ENCODE peak calls at places on chromosomes 7 and 10, in nine cellular contexts. One of them, this sample, is unnamed.

GRCh38 chr10:3668276-3668960 is 116.6 kb downstream of the KLF6 start:
- DNase-seq in colonic mucosa: peak; percentile 40
- DNase-seq in aorta: no peak
- DNase-seq in CD8-positive, alpha-beta memory T cell: peak; percentile 75
- DNase-seq in MM.1S: no peak
- DNase-seq in upper lobe of left lung: peak; percentile 74
- DNase-seq in psoas muscle: peak; percentile 27
- DNase-seq in IMR-90: peak; percentile 84
- DNase-seq in uterus: peak; percentile 69
- DNase-seq in this sample: no peak

GRCh38 chr7:46315891-46316290 is 394.8 kb upstream of the IGFBP3 start:
- DNase-seq in psoas muscle: no peak
- DNase-seq in aorta: no peak
- DNase-seq in CD8-positive, alpha-beta memory T cell: no peak
- DNase-seq in uterus: no peak
- DNase-seq in MM.1S: no peak
- DNase-seq in upper lobe of left lung: no peak
- DNase-seq in colonic mucosa: no peak
- DNase-seq in IMR-90: peak; percentile 66
- DNase-seq in this sample: no peak

GRCh38 chr7:21169667-21170605 is 257.9 kb upstream of the SP4 start:
- DNase-seq in colonic mucosa: no peak
- DNase-seq in uterus: no peak
- DNase-seq in IMR-90: no peak
- DNase-seq in CD8-positive, alpha-beta memory T cell: no peak
- DNase-seq in MM.1S: no peak
- DNase-seq in aorta: no peak
- DNase-seq in upper lobe of left lung: no peak
- DNase-seq in psoas muscle: no peak
- DNase-seq in this sample: no peak

GRCh38 chr7:120827719-120828118 is 30.2 kb downstream of the TSPAN12 start:
- DNase-seq in colonic mucosa: no peak
- DNase-seq in aorta: no peak
- DNase-seq in CD8-positive, alpha-beta memory T cell: no peak
- DNase-seq in psoas muscle: no peak
- DNase-seq in MM.1S: no peak
- DNase-seq in IMR-90: peak; percentile 7
- DNase-seq in upper lobe of left lung: no peak
- DNase-seq in uterus: no peak
- DNase-seq in this sample: no peak

GRCh38 chr10:23314835-23315239 is 29.8 kb downstream of the C10orf67 start:
- DNase-seq in MM.1S: peak; percentile 71
- DNase-seq in aorta: no peak
- DNase-seq in upper lobe of left lung: no peak
- DNase-seq in IMR-90: peak; percentile 88
- DNase-seq in CD8-positive, alpha-beta memory T cell: peak; percentile 46
- DNase-seq in psoas muscle: no peak
- DNase-seq in uterus: no peak
- DNase-seq in colonic mucosa: peak; percentile 63
- DNase-seq in this sample: no peak

GRCh38 chr7:131250331-131250730 is 77.3 kb upstream of the MKLN1 start:
- DNase-seq in uterus: no peak
- DNase-seq in MM.1S: no peak
- DNase-seq in psoas muscle: no peak
- DNase-seq in IMR-90: peak; percentile 73
- DNase-seq in upper lobe of left lung: no peak
- DNase-seq in aorta: no peak
- DNase-seq in CD8-positive, alpha-beta memory T cell: no peak
- DNase-seq in colonic mucosa: no peak
- DNase-seq in this sample: no peak

GRCh38 chr10:123392182-123392930 is 238.2 kb downstream of the BUB3 start:
- DNase-seq in aorta: no peak
- DNase-seq in MM.1S: no peak
- DNase-seq in uterus: no peak
- DNase-seq in psoas muscle: no peak
- DNase-seq in CD8-positive, alpha-beta memory T cell: no peak
- DNase-seq in colonic mucosa: no peak
- DNase-seq in upper lobe of left lung: no peak
- DNase-seq in IMR-90: no peak
- DNase-seq in this sample: no peak

GRCh38 chr7:24665564-24666294 is 91.5 kb downstream of the GSDME start:
- DNase-seq in upper lobe of left lung: no peak
- DNase-seq in psoas muscle: no peak
- DNase-seq in colonic mucosa: peak; percentile 48
- DNase-seq in IMR-90: peak; percentile 58
- DNase-seq in uterus: peak; percentile 16
- DNase-seq in aorta: no peak
- DNase-seq in CD8-positive, alpha-beta memory T cell: peak; percentile 22
- DNase-seq in MM.1S: peak; percentile 33
- DNase-seq in this sample: no peak

GRCh38 chr7:124031406-124031805 is 1.5 kb downstream of the TMEM229A start:
- DNase-seq in IMR-90: no peak
- DNase-seq in uterus: no peak
- DNase-seq in upper lobe of left lung: no peak
- DNase-seq in psoas muscle: no peak
- DNase-seq in aorta: no peak
- DNase-seq in CD8-positive, alpha-beta memory T cell: no peak
- DNase-seq in MM.1S: no peak
- DNase-seq in colonic mucosa: no peak
- DNase-seq in this sample: no peak

GRCh38 chr7:124033807-124034753 is 1.2 kb upstream of the TMEM229A start:
- DNase-seq in aorta: no peak
- DNase-seq in psoas muscle: no peak
- DNase-seq in uterus: no peak
- DNase-seq in CD8-positive, alpha-beta memory T cell: no peak
- DNase-seq in MM.1S: no peak
- DNase-seq in IMR-90: no peak
- DNase-seq in upper lobe of left lung: no peak
- DNase-seq in colonic mucosa: no peak
- DNase-seq in this sample: no peak

GRCh38 chr7:124033093-124033806 is 383 bp upstream of the TMEM229A start:
- DNase-seq in aorta: peak; percentile 70
- DNase-seq in MM.1S: peak; percentile 28
- DNase-seq in CD8-positive, alpha-beta memory T cell: no peak
- DNase-seq in colonic mucosa: no peak
- DNase-seq in upper lobe of left lung: no peak
- DNase-seq in psoas muscle: peak; percentile 10
- DNase-seq in IMR-90: no peak
- DNase-seq in uterus: peak; percentile 18
- DNase-seq in this sample: peak; percentile 72

GRCh38 chr7:124031919-124032318 is 948 bp downstream of the TMEM229A start:
- DNase-seq in upper lobe of left lung: no peak
- DNase-seq in MM.1S: no peak
- DNase-seq in aorta: no peak
- DNase-seq in CD8-positive, alpha-beta memory T cell: no peak
- DNase-seq in colonic mucosa: no peak
- DNase-seq in uterus: no peak
- DNase-seq in IMR-90: no peak
- DNase-seq in psoas muscle: no peak
- DNase-seq in this sample: no peak

DNA sequence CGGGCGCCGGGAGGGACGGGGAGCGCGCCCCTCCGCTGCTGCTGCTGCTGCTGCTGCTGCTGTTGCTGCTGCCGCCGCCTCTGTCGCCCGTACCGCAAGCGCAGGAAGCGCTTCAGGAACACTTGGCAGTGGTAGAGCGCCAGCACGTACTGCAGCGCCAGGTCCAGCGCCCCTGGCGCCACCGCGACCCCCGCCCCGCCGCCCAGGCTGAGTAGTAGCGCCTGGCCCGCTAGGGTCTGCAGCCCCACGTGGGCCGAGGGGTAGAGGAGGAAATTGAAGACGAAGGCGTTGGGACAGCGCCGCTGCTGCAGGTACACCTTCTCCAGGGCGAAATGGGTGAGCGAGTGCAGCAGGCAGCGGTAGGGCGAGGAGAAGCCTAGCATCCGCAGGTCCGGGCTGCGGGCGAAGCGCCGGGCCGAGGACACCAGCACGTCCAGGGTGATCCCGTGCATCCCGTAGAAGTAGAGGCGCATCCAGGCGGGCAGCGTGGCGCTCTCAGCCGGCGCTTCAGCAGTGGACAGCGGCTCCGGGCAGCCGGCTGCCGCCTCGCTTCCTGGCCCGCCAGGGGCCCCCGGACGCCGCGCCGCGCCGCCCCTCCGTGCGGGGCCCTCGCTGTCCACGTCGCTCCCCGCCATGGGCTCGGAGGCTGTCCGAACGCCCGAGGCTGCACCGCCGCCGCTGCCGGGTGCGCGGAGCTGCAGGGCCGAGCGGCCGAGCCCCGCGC is at the start of gene TMEM229A:
- DNase-seq in uterus: peak; percentile 17
- DNase-seq in IMR-90: peak; percentile 28
- DNase-seq in aorta: peak; percentile 76
- DNase-seq in MM.1S: peak; percentile 49
- DNase-seq in psoas muscle: peak; percentile 23
- DNase-seq in CD8-positive, alpha-beta memory T cell: no peak
- DNase-seq in colonic mucosa: peak; percentile 32
- DNase-seq in upper lobe of left lung: peak; percentile 24
- DNase-seq in this sample: peak; percentile 62
- H3K27ac ChIP-seq in uterus: no peak within 1 kb of the TSS
- H3K27ac ChIP-seq in IMR-90: no peak within 1 kb of the TSS
- H3K27ac ChIP-seq in aorta: no peak within 1 kb of the TSS
- H3K27ac ChIP-seq in MM.1S: no peak within 1 kb of the TSS
- H3K27ac ChIP-seq in psoas muscle: no peak within 1 kb of the TSS
- H3K27ac ChIP-seq in CD8-positive, alpha-beta memory T cell: no peak within 1 kb of the TSS
- H3K27ac ChIP-seq in colonic mucosa: no peak within 1 kb of the TSS
- H3K27ac ChIP-seq in upper lobe of left lung: no peak within 1 kb of the TSS
- H3K27ac ChIP-seq in this sample: peak within 1 kb of the TSS; percentile 98

GRCh38 chr7:139691253-139691781 is 86.5 kb downstream of the HIPK2 start:
- DNase-seq in CD8-positive, alpha-beta memory T cell: no peak
- DNase-seq in upper lobe of left lung: no peak
- DNase-seq in IMR-90: no peak
- DNase-seq in MM.1S: no peak
- DNase-seq in colonic mucosa: peak; percentile 71
- DNase-seq in psoas muscle: peak; percentile 69
- DNase-seq in aorta: no peak
- DNase-seq in uterus: no peak
- DNase-seq in this sample: no peak
- H3K27ac ChIP-seq in CD8-positive, alpha-beta memory T cell: no peak overlapping the region
- H3K27ac ChIP-seq in upper lobe of left lung: no peak overlapping the region
- H3K27ac ChIP-seq in IMR-90: no peak overlapping the region
- H3K27ac ChIP-seq in MM.1S: no peak overlapping the region
- H3K27ac ChIP-seq in colonic mucosa: peak overlapping the region; percentile 52
- H3K27ac ChIP-seq in psoas muscle: peak overlapping the region; percentile 74
- H3K27ac ChIP-seq in aorta: no peak overlapping the region
- H3K27ac ChIP-seq in uterus: no peak overlapping the region
- H3K27ac ChIP-seq in this sample: peak overlapping the region; percentile 24

GRCh38 chr7:37448637-37449331 is at the start of gene ELMO1:
- DNase-seq in MM.1S: peak; percentile 91
- DNase-seq in colonic mucosa: peak; percentile 67
- DNase-seq in IMR-90: peak; percentile 6
- DNase-seq in CD8-positive, alpha-beta memory T cell: peak; percentile 85
- DNase-seq in uterus: peak; percentile 53
- DNase-seq in psoas muscle: peak; percentile 76
- DNase-seq in upper lobe of left lung: peak; percentile 84
- DNase-seq in aorta: peak; percentile 89
- DNase-seq in this sample: no peak

GRCh38 chr7:37446371-37446770 is 2.3 kb downstream of the ELMO1 start:
- DNase-seq in aorta: no peak
- DNase-seq in upper lobe of left lung: peak; percentile 26
- DNase-seq in psoas muscle: no peak
- DNase-seq in MM.1S: no peak
- DNase-seq in colonic mucosa: no peak
- DNase-seq in uterus: no peak
- DNase-seq in IMR-90: no peak
- DNase-seq in CD8-positive, alpha-beta memory T cell: no peak
- DNase-seq in this sample: no peak

GRCh38 chr7:37448057-37448636 is 517 bp downstream of the ELMO1 start:
- DNase-seq in colonic mucosa: no peak
- DNase-seq in CD8-positive, alpha-beta memory T cell: no peak
- DNase-seq in upper lobe of left lung: peak; percentile 46
- DNase-seq in IMR-90: no peak
- DNase-seq in psoas muscle: no peak
- DNase-seq in uterus: peak; percentile 19
- DNase-seq in aorta: peak; percentile 79
- DNase-seq in MM.1S: peak; percentile 26
- DNase-seq in this sample: no peak

GRCh38 chr7:37445064-37445723 is 3.5 kb downstream of the ELMO1 start:
- DNase-seq in CD8-positive, alpha-beta memory T cell: no peak
- DNase-seq in colonic mucosa: no peak
- DNase-seq in aorta: no peak
- DNase-seq in psoas muscle: no peak
- DNase-seq in IMR-90: no peak
- DNase-seq in MM.1S: no peak
- DNase-seq in upper lobe of left lung: no peak
- DNase-seq in uterus: no peak
- DNase-seq in this sample: no peak

DNA sequence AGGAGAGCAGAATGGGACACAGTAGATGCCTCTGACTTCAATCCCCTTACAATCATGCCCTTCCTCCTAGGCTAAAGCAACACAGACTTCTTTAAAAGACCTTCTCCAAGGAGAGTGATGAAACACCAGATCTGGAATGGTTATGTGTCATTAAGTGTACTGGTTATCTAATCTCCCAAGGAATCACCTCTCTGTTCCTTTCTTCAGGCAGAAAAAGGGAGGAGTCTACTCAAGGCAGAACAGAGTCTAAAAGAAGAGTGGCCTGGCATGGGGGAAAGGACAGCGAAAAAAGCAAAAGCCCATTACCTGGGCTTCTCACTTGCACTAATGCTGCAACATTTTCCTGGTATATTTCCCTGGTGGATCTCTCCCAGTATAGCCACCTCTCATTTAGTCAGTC is 2.9 kb downstream of the ELMO1 start:
- DNase-seq in psoas muscle: no peak
- DNase-seq in CD8-positive, alpha-beta memory T cell: no peak
- DNase-seq in upper lobe of left lung: no peak
- DNase-seq in IMR-90: no peak
- DNase-seq in aorta: no peak
- DNase-seq in colonic mucosa: no peak
- DNase-seq in uterus: no peak
- DNase-seq in MM.1S: no peak
- DNase-seq in this sample: no peak
- H3K27ac ChIP-seq in psoas muscle: no peak overlapping the region
- H3K27ac ChIP-seq in CD8-positive, alpha-beta memory T cell: no peak overlapping the region
- H3K27ac ChIP-seq in upper lobe of left lung: peak overlapping the region; percentile 62
- H3K27ac ChIP-seq in IMR-90: no peak overlapping the region
- H3K27ac ChIP-seq in aorta: no peak overlapping the region
- H3K27ac ChIP-seq in colonic mucosa: no peak overlapping the region
- H3K27ac ChIP-seq in uterus: no peak overlapping the region
- H3K27ac ChIP-seq in MM.1S: no peak overlapping the region
- H3K27ac ChIP-seq in this sample: peak overlapping the region; percentile 11

DNA sequence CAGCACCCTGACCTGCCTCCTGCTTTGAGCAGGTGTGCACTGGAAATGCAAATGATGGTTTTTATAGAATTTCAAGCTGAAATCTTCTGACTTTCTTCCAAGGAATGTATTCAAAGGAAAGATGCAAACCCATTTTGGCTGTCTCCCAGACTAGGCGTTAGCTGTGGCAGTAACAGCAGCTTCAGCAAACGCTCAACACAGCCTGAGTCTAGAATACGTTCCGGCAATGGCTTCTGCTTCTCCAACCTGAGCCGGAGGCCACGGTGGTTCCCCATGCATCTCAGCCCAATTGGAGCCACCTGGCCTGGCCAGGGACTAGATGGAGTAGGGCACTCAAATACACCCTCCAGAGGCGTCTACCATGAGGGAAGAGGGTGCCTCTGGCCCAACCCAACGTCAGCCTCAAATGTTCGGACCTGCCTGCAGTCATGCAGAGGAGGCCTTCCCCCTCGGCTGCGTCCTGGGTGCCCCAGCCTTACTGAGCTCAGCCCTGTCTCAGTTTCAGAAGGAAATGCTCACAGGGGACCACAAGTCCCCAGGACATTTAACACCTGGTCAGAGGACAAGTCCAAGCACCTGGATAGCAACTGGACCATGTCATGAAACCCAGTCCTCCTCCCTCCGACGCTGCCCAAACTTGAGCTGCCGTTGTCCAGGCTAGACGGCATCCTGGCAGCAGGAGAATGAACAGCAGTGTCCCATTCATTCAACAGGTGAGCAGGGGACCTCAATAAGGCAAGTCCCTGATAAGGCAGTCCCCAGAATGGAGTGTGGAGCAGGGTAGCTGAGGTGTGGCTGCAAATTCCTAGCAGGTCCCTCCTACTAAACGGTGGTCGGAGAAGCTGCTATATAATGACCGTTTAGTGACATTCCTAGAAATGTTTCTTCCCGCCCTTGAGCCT is 170.1 kb downstream of the PRKAG2 start:
- DNase-seq in upper lobe of left lung: no peak
- DNase-seq in CD8-positive, alpha-beta memory T cell: no peak
- DNase-seq in psoas muscle: no peak
- DNase-seq in IMR-90: peak; percentile 31
- DNase-seq in colonic mucosa: no peak
- DNase-seq in uterus: no peak
- DNase-seq in aorta: no peak
- DNase-seq in MM.1S: no peak
- DNase-seq in this sample: no peak
- H3K27ac ChIP-seq in upper lobe of left lung: no peak overlapping the region
- H3K27ac ChIP-seq in CD8-positive, alpha-beta memory T cell: no peak overlapping the region
- H3K27ac ChIP-seq in psoas muscle: peak overlapping the region; percentile 47
- H3K27ac ChIP-seq in IMR-90: no peak overlapping the region
- H3K27ac ChIP-seq in colonic mucosa: no peak overlapping the region
- H3K27ac ChIP-seq in uterus: no peak overlapping the region
- H3K27ac ChIP-seq in aorta: no peak overlapping the region
- H3K27ac ChIP-seq in MM.1S: no peak overlapping the region
- H3K27ac ChIP-seq in this sample: no peak overlapping the region